ENCODE peak calls at places on chromosomes 16 and 17, in eight cellular contexts. L is GM12892; I is type B pancreatic cell; H is stimulated activated CD4-positive, alpha-beta T cell treated with anti-CD3 and anti-CD28 coated beads, Interleukin-1b, Interleukin-23, amount 100 ng/mL, for 1 hour; E is heart right ventricle; M is endothelial cell; Q is effector CD4-positive, alpha-beta T cell; Y is cardiac septum. R is an unnamed sample.

GRCh38 chr16:49537924-49538455 is 164.4 kb downstream of the C16orf78 start:
- DNase-seq in H (no peak), M (no peak), E (no peak), L (no peak), I (no peak), Y (no peak), Q (no peak), R (no peak)

GRCh38 chr16:86171329-86171728 is 272.4 kb downstream of the IRF8 start:
- DNase-seq in M (no peak), Y (no peak), L (no peak), E (no peak), H (no peak), I (no peak), Q (no peak), R (no peak)

GRCh38 chr17:74513987-74514631 is 17.2 kb downstream of the CD300LB start:
- DNase-seq in Y (no peak), L (no peak), I (no peak), Q (peak), E (no peak), M (peak), H (no peak), R (peak)

GRCh38 chr16:88035292-88035691 is 84.1 kb downstream of the BANP start:
- DNase-seq in I (no peak), E (no peak), H (no peak), Q (no peak), Y (no peak), L (no peak), M (no peak), R (no peak)

GRCh38 chr17:55607736-55608341 is 96.6 kb upstream of the SMIM36 start:
- DNase-seq in H (no peak), I (no peak), Y (no peak), E (peak), M (no peak), Q (no peak), L (no peak), R (no peak)

GRCh38 chr16:30948087-30948955 is 547 bp upstream of the ORAI3 start:
- DNase-seq in Q (no peak), L (no peak), Y (no peak), H (no peak), I (peak), M (peak), E (peak), R (peak)

GRCh38 chr16:72915331-72915730 is 132.6 kb downstream of the ZFHX3 start:
- DNase-seq in Q (no peak), E (no peak), L (no peak), M (no peak), H (no peak), Y (no peak), I (no peak), R (no peak)

GRCh38 chr16:71353736-71354135 is 4.8 kb upstream of the CALB2 start:
- DNase-seq in I (peak), L (no peak), H (no peak), Q (no peak), E (no peak), Y (peak), M (no peak), R (no peak)

GRCh38 chr17:58531661-58532554 is 17.5 kb upstream of the MTMR4 start:
- DNase-seq in Y (peak), L (peak), E (peak), M (peak), Q (peak), H (no peak), I (no peak), R (peak)

GRCh38 chr17:50072130-50072529 is 16.2 kb downstream of the ITGA3 start:
- DNase-seq in I (no peak), M (no peak), Q (no peak), E (no peak), H (no peak), Y (no peak), L (no peak), R (no peak)

GRCh38 chr17:2853722-2854580 is 57.7 kb downstream of the RAP1GAP2 start:
- DNase-seq in M (peak), Q (no peak), L (no peak), E (no peak), H (no peak), Y (no peak), I (no peak), R (no peak)

GRCh38 chr16:66996983-66997358 is 8.6 kb downstream of the CES4A start:
- DNase-seq in I (no peak), Y (no peak), H (no peak), M (no peak), L (no peak), E (no peak), Q (no peak), R (peak)

GRCh38 chr16:30064746-30065111 is 831 bp upstream of the ALDOA start:
- DNase-seq in H (no peak), I (no peak), E (no peak), Q (no peak), L (no peak), M (no peak), Y (no peak), R (no peak)

GRCh38 chr16:75216576-75216975 is 2.2 kb upstream of the CTRB1 start:
- DNase-seq in E (no peak), Q (no peak), M (no peak), L (no peak), Y (no peak), H (no peak), I (no peak), R (no peak)

GRCh38 chr17:82019905-82020873 is 2.5 kb downstream of the CENPX start:
- DNase-seq in L (peak), I (no peak), M (peak), H (no peak), Q (peak), Y (peak), E (no peak), R (no peak)

GRCh38 chr16:51326131-51326856 is 175.2 kb upstream of the SALL1 start:
- DNase-seq in I (no peak), M (no peak), E (no peak), L (no peak), Y (no peak), H (no peak), Q (no peak), R (no peak)

GRCh38 chr16:85286066-85286712 is 173.9 kb upstream of the CIBAR2 start:
- DNase-seq in Y (peak), I (no peak), H (no peak), L (no peak), Q (no peak), M (no peak), E (peak), R (peak)

GRCh38 chr16:67384778-67385510 is 8.4 kb downstream of the TPPP3 start:
- DNase-seq in Y (no peak), E (no peak), M (no peak), L (no peak), Q (no peak), H (no peak), I (no peak), R (no peak)

GRCh38 chr17:19270347-19270950 is 33.3 kb downstream of the EPN2 start:
- DNase-seq in M (peak), L (no peak), Q (no peak), E (no peak), I (no peak), H (no peak), Y (no peak), R (no peak)

GRCh38 chr17:74325376-74325742 is 667 bp upstream of the KIF19 start:
- DNase-seq in E (peak), Y (no peak), H (no peak), L (no peak), Q (no peak), I (no peak), M (peak), R (no peak)

GRCh38 chr17:81030726-81031570 is 4.0 kb upstream of the BAIAP2 start:
- DNase-seq in Q (no peak), L (no peak), H (no peak), Y (peak), I (no peak), E (peak), M (no peak), R (no peak)

GRCh38 chr16:57146735-57147134 is 39.1 kb downstream of the PSME3IP1 start:
- DNase-seq in L (no peak), Q (no peak), Y (no peak), M (peak), E (no peak), I (no peak), H (no peak), R (no peak)

GRCh38 chr17:55433629-55434422 is 12.2 kb upstream of the MMD start:
- DNase-seq in M (no peak), Y (no peak), E (no peak), I (no peak), L (no peak), H (no peak), Q (no peak), R (no peak)

GRCh38 chr16:75506567-75506966 is 11.3 kb upstream of the CHST6 start:
- DNase-seq in L (no peak), M (no peak), Y (no peak), H (no peak), E (peak), Q (no peak), I (no peak), R (peak)

GRCh38 chr16:61813339-61813738 is 222.9 kb downstream of the CDH8 start:
- DNase-seq in E (no peak), Y (no peak), H (no peak), I (no peak), L (no peak), Q (no peak), M (no peak), R (no peak)

GRCh38 chr17:1058423-1059130 is 61.6 kb downstream of the TIMM22 start:
- DNase-seq in H (no peak), M (peak), Q (no peak), I (no peak), Y (peak), E (peak), L (no peak), R (no peak)

GRCh38 chr16:47940466-47940865 is 215.3 kb downstream of the ABCC12 start:
- DNase-seq in M (no peak), Y (no peak), E (no peak), Q (no peak), I (no peak), L (no peak), H (no peak), R (no peak)

GRCh38 chr16:26454102-26454501 is 612.6 kb upstream of the C16orf82 start:
- DNase-seq in L (no peak), E (no peak), M (no peak), Q (no peak), H (no peak), Y (no peak), I (no peak), R (no peak)

GRCh38 chr17:9144502-9145233 is 123.4 kb downstream of the NTN1 start:
- DNase-seq in Q (no peak), M (no peak), E (no peak), I (no peak), H (no peak), Y (no peak), L (no peak), R (no peak)

GRCh38 chr16:84229421-84229820 is 10.4 kb downstream of the KCNG4 start:
- DNase-seq in M (no peak), I (no peak), Q (no peak), E (no peak), H (no peak), L (no peak), Y (no peak), R (no peak)

GRCh38 chr16:2815299-2815771 is 1.7 kb upstream of the PRSS21 start:
- DNase-seq in Q (no peak), Y (no peak), E (no peak), I (no peak), H (no peak), M (no peak), L (no peak), R (no peak)

GRCh38 chr16:11180489-11180888 is 75.5 kb downstream of the SOCS1 start:
- DNase-seq in E (no peak), H (no peak), L (no peak), Y (no peak), M (no peak), Q (no peak), I (no peak), R (no peak)

GRCh38 chr17:43634681-43635125 is 27.0 kb downstream of the MEOX1 start:
- DNase-seq in E (peak), Y (no peak), I (no peak), H (no peak), Q (no peak), L (no peak), M (no peak), R (no peak)

GRCh38 chr16:30065112-30065942 is at the start of gene ALDOA:
- DNase-seq in M (peak), I (peak), H (peak), Q (peak), L (peak), Y (peak), E (peak), R (peak)

GRCh38 chr17:45706033-45706432 is 78.1 kb upstream of the CRHR1 start:
- DNase-seq in E (no peak), M (no peak), L (no peak), Q (no peak), Y (no peak), I (no peak), H (no peak), R (no peak)

GRCh38 chr17:7561589-7562207 is at the start of gene SENP3:
- DNase-seq in H (peak), Y (peak), L (peak), E (peak), M (peak), Q (peak), I (peak), R (peak)

GRCh38 chr17:45368661-45369060 is 51.8 kb upstream of the MAP3K14 start:
- DNase-seq in H (no peak), Q (no peak), M (no peak), Y (no peak), I (no peak), L (no peak), E (no peak), R (no peak)

GRCh38 chr17:57247913-57248312 is 8.4 kb upstream of the MSI2 start:
- DNase-seq in Y (no peak), L (no peak), Q (no peak), M (no peak), H (no peak), I (no peak), E (no peak), R (no peak)